ENCODE peak calls at places on chromosomes 5 and 9, in five cellular contexts. J is LHCN-M2; L is GM19239; R is activated T-helper 2 cell treated with anti-CD3 and anti-CD28 coated beads, Interferon-gamma antibody, Interleukin-2, Interleukin-4, amounts not matched to agents 10 μg/mL and 5 μg/mL and 100 μg/mL, durations not matched to agents 14 hours and 24 hours and 36 hours; W is mammary epithelial cell. D is an unnamed sample.
A peak's percentile ranks its signal among the peaks of the same experiment; 100 is the strongest.

GRCh38 chr9:77892171-77892570 is 139.4 kb downstream of the GNAQ start:
- DNase-seq in J (no peak), L (no peak), W (no peak), R (no peak), D (no peak)

GRCh38 chr5:154541553-154541952 is 63.5 kb upstream of the HAND1 start:
- DNase-seq in J (no peak), R (no peak), W (no peak), L (no peak), D (no peak)

GRCh38 chr9:103152473-103152872 is 157.3 kb downstream of the CYLC2 start:
- DNase-seq in R (no peak), J (no peak), W (no peak), L (no peak), D (no peak)

GRCh38 chr5:93039888-93040287 is 541.1 kb downstream of the NR2F1-AS1 start:
- DNase-seq in R (no peak), J (no peak), W (no peak), L (no peak), D (no peak)

GRCh38 chr9:117407436-117408022 is 7.3 kb downstream of the ASTN2 start:
- DNase-seq in L (no peak), W (no peak), R (no peak), J (no peak), D (no peak)

GRCh38 chr5:127321465-127321864 is 30.9 kb downstream of the MEGF10 start:
- DNase-seq in J (no peak), W (no peak), L (no peak), R (no peak), D (no peak)

GRCh38 chr5:88830567-88830966 is 52.4 kb downstream of the MEF2C start:
- DNase-seq in J (no peak), W (no peak), R (no peak), L (no peak), D (no peak)

GRCh38 chr9:133539434-133539833 is 4.9 kb downstream of the ADAMTSL2 start:
- DNase-seq in R (no peak), L (no peak), J (no peak), W (no peak), D (no peak)

GRCh38 chr5:57349214-57349613 is 133.4 kb downstream of the ACTBL2 start:
- DNase-seq in R (no peak), J (no peak), L (no peak), W (no peak), D (no peak)

GRCh38 chr5:137997726-137998213 is 35.1 kb downstream of the FAM13B start:
- DNase-seq in R (no peak), J (peak; percentile 15), L (peak; percentile 16), W (no peak), D (no peak)

GRCh38 chr5:58077387-58077786 is 382.5 kb downstream of the PLK2 start:
- DNase-seq in J (no peak), L (no peak), W (no peak), R (no peak), D (no peak)

GRCh38 chr5:148290271-148291195 is 21.7 kb upstream of the SPINK7 start:
- DNase-seq in L (no peak), J (peak; percentile 9), W (peak; percentile 32), R (no peak), D (no peak)

D was measured in ureter.